ENCODE peak calls at places on chromosome 11, in seven cellular contexts. Q is cardiac muscle cell, L is mucosa of descending colon, W is H9, R is RWPE1, J is fibroblast of lung, Y is body of pancreas. Z is an unnamed sample.

GRCh38 chr11:17496406-17496805 is 19.8 kb upstream of the ABCC8 start:
- DNase-seq in L (no peak), Y (no peak), J (no peak), W (no peak), R (no peak), Q (peak; percentile 12), Z (no peak)

GRCh38 chr11:111303476-111303875 is 5.1 kb downstream of the POU2AF3 start:
- DNase-seq in W (no peak), Y (peak; percentile 77), R (no peak), J (peak; percentile 9), Q (no peak), L (peak; percentile 64), Z (no peak)

GRCh38 chr11:62410972-62411371 is 7.9 kb upstream of the SCGB1A1 start:
- DNase-seq in J (no peak), R (peak; percentile 64), L (no peak), W (no peak), Q (no peak), Y (no peak), Z (no peak)

GRCh38 chr11:15177491-15177890 is 62.8 kb downstream of the INSC start:
- DNase-seq in Y (no peak), R (no peak), W (no peak), L (no peak), J (no peak), Q (no peak), Z (no peak)

GRCh38 chr11:10096987-10097386 is 197.0 kb downstream of the SBF2 start:
- DNase-seq in J (no peak), Q (no peak), Y (no peak), R (no peak), W (no peak), L (no peak), Z (no peak)

GRCh38 chr11:97234016-97234415 is 844.2 kb downstream of the JRKL start:
- DNase-seq in J (no peak), R (no peak), L (no peak), Q (no peak), Y (no peak), W (no peak), Z (no peak)

GRCh38 chr11:122642472-122642922 is 13.0 kb upstream of the UBASH3B start:
- DNase-seq in R (peak; percentile 61), L (no peak), Q (peak; percentile 15), Y (peak; percentile 28), W (no peak), J (peak; percentile 98), Z (no peak)

GRCh38 chr11:2480874-2481220 is 36.0 kb downstream of the KCNQ1 start:
- DNase-seq in L (no peak), J (no peak), W (no peak), R (no peak), Y (peak; percentile 55), Q (no peak), Z (no peak)

GRCh38 chr11:86234831-86235461 is 9.6 kb upstream of the EED start:
- DNase-seq in W (no peak), R (no peak), Y (no peak), Q (no peak), J (no peak), L (no peak), Z (no peak)

GRCh38 chr11:30143098-30143705 is 87.6 kb upstream of the FSHB start:
- DNase-seq in R (peak; percentile 17), J (peak; percentile 4), Q (peak; percentile 46), L (peak; percentile 9), Y (no peak), W (peak; percentile 24), Z (peak; percentile 43)

GRCh38 chr11:65493367-65494176 is 5.3 kb upstream of the MALAT1 start:
- DNase-seq in W (peak; percentile 57), R (peak; percentile 88), L (peak; percentile 87), Y (peak; percentile 63), Q (no peak), J (peak; percentile 99), Z (peak; percentile 81)

GRCh38 chr11:47285969-47286770 is 16.2 kb downstream of the MADD start:
- DNase-seq in Y (no peak), Q (no peak), W (no peak), R (no peak), L (no peak), J (no peak), Z (no peak)

GRCh38 chr11:88357323-88358039 is 19.9 kb upstream of the CTSC start:
- DNase-seq in J (peak; percentile 61), Q (no peak), R (no peak), Y (no peak), L (no peak), W (no peak), Z (peak; percentile 83)

GRCh38 chr11:82105331-82105992 is 628.2 kb downstream of the FAM181B start:
- DNase-seq in L (no peak), J (no peak), Y (no peak), W (no peak), Q (no peak), R (no peak), Z (no peak)

GRCh38 chr11:64908766-64909165 is 8.2 kb downstream of the ATG2A start:
- DNase-seq in Y (no peak), W (no peak), Q (no peak), L (no peak), J (no peak), R (no peak), Z (no peak)

GRCh38 chr11:36258730-36259360 is 30.4 kb downstream of the COMMD9 start:
- DNase-seq in J (peak; percentile 67), R (peak; percentile 24), Y (peak; percentile 58), L (peak; percentile 42), Q (peak; percentile 68), W (peak; percentile 83), Z (peak; percentile 35)

GRCh38 chr11:10314199-10315072 is 9.6 kb downstream of the ADM start:
- DNase-seq in Y (peak; percentile 61), J (peak; percentile 69), R (peak; percentile 54), Q (peak; percentile 70), L (peak; percentile 56), W (peak; percentile 34), Z (peak; percentile 94)

GRCh38 chr11:117302228-117302627 is 11.1 kb downstream of the BACE1-AS start:
- DNase-seq in Q (no peak), J (no peak), R (no peak), W (no peak), Y (no peak), L (no peak), Z (peak; percentile 52)

GRCh38 chr11:57417056-57417455 is 9.9 kb downstream of the SLC43A3 start:
- DNase-seq in W (no peak), J (peak; percentile 61), R (no peak), L (no peak), Q (no peak), Y (peak; percentile 30), Z (no peak)

DNA sequence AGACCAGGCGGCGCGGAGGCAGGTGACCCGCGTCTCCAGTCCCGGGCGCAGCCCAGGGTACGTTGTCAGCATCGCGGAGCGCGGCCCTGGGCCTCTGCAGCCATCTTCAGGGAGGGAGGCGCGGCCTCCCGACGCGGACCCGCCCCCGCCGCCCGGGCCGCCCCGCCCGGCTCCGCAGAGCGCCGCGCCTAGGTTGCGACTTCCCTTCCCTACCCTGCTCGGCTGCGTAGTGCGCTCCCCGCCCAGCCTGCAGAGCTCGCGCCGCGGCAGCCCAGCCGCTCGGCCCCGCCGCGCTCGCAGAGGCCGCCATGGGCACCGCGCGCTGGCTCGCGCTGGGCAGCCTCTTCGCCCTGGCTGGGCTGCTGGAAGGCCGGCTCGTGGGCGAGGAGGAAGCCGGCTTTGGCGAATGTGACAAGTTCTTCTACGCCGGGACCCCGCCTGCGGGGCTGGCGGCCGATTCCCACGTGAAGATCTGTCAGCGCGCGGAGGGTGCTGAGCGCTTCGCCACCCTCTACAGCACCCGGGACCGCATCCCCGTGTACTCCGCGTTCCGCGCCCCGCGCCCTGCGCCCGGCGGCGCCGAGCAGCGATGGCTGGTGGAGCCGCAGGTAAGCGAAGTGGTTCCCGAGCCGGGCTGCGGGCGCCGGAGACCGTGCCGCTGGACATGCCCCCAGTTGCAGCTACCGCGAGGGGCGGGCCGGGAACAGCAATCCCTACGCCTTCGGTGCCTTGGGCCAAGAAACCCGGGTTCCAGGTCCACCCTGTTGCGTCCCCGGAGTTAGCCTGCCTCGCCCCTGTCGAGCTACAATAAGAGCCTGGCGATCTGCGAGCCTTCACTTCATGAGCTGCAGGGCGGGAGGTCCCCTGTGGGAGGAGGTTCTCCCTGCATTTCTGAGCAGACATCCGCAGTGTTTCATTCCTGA is at the start of gene ENDOD1:
- DNase-seq in R (peak; percentile 75), W (peak; percentile 83), J (peak; percentile 84), L (peak; percentile 88), Q (peak; percentile 89), Y (peak; percentile 84), Z (peak; percentile 90)
- TF ChIP-seq CTCF in R (peak; percentile 16), W (no peak), J (no peak), L (no peak), Q (peak; percentile 10), Y (peak; percentile 28), Z (no peak)

DNA sequence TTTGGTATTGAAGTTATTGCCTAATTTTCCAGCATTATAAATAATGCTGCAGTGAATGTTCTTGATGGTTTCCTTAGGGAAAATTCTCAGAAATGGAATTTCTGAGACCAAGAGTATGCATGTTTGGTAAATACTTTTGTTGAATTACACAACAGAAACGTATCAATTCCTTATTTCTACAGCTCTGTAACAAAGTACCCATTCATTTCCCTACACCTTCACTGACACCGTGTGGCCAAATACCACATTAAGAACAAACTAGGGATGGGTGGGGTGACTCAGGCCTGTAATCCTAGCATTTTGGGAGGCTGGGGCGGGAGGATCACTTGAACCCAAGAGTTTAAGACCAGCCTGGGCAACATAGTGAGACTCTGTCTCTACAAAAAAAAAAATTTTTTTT is 21.8 kb downstream of the MCAM start:
- DNase-seq in Y (no peak), J (no peak), W (no peak), Q (no peak), L (no peak), R (no peak), Z (no peak)
- TF ChIP-seq CTCF in Y (no peak), J (no peak), W (peak; percentile 17), Q (no peak), L (no peak), R (no peak), Z (no peak)

DNA sequence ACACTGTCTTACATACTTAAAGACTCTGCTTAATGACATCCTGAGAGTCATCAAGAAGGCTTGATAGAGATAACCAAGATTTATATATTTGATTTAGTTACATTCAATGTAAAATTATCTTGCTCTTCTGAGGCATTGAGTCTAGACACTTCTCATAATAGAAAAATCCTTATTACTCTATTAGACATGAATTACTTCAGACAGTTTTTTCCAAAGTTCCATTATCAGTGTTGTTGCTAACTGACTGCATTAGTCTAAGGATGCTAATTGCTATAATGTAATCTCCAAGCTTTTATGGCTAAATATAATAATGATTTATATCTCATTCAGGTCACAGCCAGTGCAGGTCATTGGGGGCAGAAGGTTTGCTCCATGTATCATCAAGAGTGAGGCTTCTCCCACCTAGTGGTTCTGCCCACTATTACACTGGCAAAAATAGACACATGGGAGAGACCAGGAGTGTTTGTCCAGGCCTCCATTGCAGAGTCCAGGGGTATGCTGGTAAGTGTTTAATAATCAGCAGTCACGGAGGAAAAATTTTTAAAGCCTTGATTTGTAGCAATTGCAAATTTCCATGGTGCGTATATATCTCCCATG is 377.2 kb upstream of the DDI1 start:
- DNase-seq in Q (peak; percentile 16), W (peak; percentile 26), L (no peak), J (peak; percentile 12), Y (no peak), R (peak; percentile 30), Z (no peak)
- TF ChIP-seq CTCF in Q (peak; percentile 46), W (peak; percentile 57), L (no peak), J (peak; percentile 35), Y (peak; percentile 14), R (no peak), Z (peak; percentile 8)

DNA sequence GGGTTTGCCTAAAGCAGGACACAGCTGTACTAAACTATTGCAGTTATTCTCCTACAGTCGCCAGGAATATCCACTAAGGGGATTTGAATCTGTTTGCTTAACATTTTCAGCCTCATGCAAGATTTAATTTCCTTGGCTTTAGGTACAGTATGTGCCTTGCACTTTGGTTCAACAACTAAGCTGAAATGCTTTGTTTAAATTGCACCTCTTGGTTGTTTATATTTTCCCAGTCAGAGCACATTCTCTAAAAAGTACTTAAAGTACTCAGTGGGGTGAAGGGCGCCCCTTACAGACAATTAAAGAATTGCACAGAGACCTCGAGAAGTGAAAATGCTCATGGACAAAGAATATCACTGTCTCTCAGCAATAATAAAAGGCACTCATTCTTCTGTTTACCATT is 107.8 kb upstream of the MTNR1B start:
- DNase-seq in Y (no peak), R (no peak), W (no peak), J (no peak), L (no peak), Q (no peak), Z (no peak)
- TF ChIP-seq CTCF in Y (no peak), R (no peak), W (peak; percentile 70), J (peak; percentile 25), L (no peak), Q (no peak), Z (no peak)

Z was measured in GM12865.